ENCODE peak calls at places on chromosome X, in six cellular contexts. U is heart left ventricle, T is cardiac muscle cell, S is MCF 10A, F is transverse colon, M is A673. Q is an unnamed sample.

GRCh38 chrX:80237072-80237471 is 183.2 kb upstream of the TENT5D start:
- DNase-seq in T (no peak), M (peak), F (no peak), U (no peak), S (no peak), Q (no peak)

GRCh38 chrX:53547668-53548067 is 113.5 kb upstream of the HSD17B10 start:
- DNase-seq in U (no peak), S (no peak), F (no peak), T (no peak), M (no peak), Q (no peak)

GRCh38 chrX:145817666-145818521 is at the start of gene SLITRK2:
- DNase-seq in T (peak), S (no peak), U (no peak), M (no peak), F (no peak), Q (no peak)

GRCh38 chrX:55801811-55802210 is 84.3 kb downstream of the RRAGB start:
- DNase-seq in T (no peak), M (no peak), S (no peak), F (peak), U (no peak), Q (no peak)

GRCh38 chrX:35166023-35166422 is 223.4 kb downstream of the FAM47B start:
- DNase-seq in M (no peak), F (no peak), U (no peak), T (no peak), S (no peak), Q (no peak)

GRCh38 chrX:134711135-134711941 is 53.1 kb upstream of the PLAC1 start:
- DNase-seq in T (no peak), S (no peak), F (no peak), U (no peak), M (no peak), Q (no peak)

GRCh38 chrX:107684956-107685385 is 56.7 kb downstream of the PRPS1 start:
- DNase-seq in S (peak), T (peak), M (no peak), U (peak), F (peak), Q (peak)

GRCh38 chrX:45715787-45716186 is 515.1 kb upstream of the DIPK2B start:
- DNase-seq in F (no peak), T (no peak), M (peak), U (no peak), S (no peak), Q (no peak)

GRCh38 chrX:144849141-144849540 is 398.2 kb upstream of the SPANXN1 start:
- DNase-seq in M (no peak), U (no peak), S (peak), T (no peak), F (no peak), Q (no peak)

GRCh38 chrX:41688835-41689234 is at the start of gene GPR34:
- DNase-seq in S (no peak), M (no peak), T (no peak), F (no peak), U (no peak), Q (no peak)

GRCh38 chrX:69317721-69318120 is 152.5 kb upstream of the PJA1 start:
- DNase-seq in T (no peak), U (no peak), M (no peak), F (no peak), S (no peak), Q (no peak)

GRCh38 chrX:111875881-111876280 is at the start of gene TRPC5OS:
- DNase-seq in F (no peak), U (no peak), M (no peak), T (no peak), S (no peak), Q (no peak)

GRCh38 chrX:111881715-111882114 is 5.7 kb downstream of the TRPC5OS start:
- DNase-seq in T (no peak), F (no peak), U (no peak), M (no peak), S (no peak), Q (no peak)

GRCh38 chrX:111877681-111878080 is 1.7 kb downstream of the TRPC5OS start:
- DNase-seq in U (no peak), S (no peak), F (no peak), M (no peak), T (no peak), Q (no peak)

GRCh38 chrX:111876646-111877045 is 665 bp downstream of the TRPC5OS start:
- DNase-seq in U (no peak), T (no peak), S (no peak), F (no peak), M (no peak), Q (no peak)

DNA sequence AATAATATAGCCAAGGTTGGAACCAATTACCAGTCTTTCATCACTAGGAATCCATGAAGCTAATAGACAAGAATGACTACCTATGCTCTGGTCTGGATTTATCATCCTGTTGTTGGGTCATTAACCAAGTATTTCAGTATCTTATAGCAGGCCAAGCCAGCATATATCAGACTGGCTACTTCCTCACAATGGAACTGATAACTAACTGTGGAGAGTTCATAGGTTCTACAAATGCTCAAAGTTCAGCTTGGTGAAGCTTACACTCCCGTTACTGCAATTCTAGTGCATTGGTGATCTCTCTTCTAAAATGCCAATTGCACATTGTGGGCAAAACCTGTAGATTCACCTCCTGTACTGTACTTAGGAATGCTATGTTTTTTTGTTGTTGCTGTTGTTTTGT is 4.8 kb downstream of the TRPC5OS start:
- DNase-seq in F (no peak), M (no peak), T (no peak), U (no peak), S (no peak), Q (no peak)
- TF ChIP-seq CTCF in F (no peak), M (no peak), T (no peak), U (no peak), S (no peak), Q (no peak)

GRCh38 chrX:106621836-106622235 is 10.1 kb downstream of the RADX start:
- DNase-seq in F (no peak), M (no peak), S (no peak), U (no peak), T (no peak), Q (no peak)

GRCh38 chrX:106615041-106615440 is 3.3 kb downstream of the RADX start:
- DNase-seq in U (no peak), F (no peak), S (no peak), T (no peak), M (no peak), Q (no peak)

GRCh38 chrX:106619797-106620196 is 8.0 kb downstream of the RADX start:
- DNase-seq in M (no peak), S (peak), U (no peak), F (no peak), T (peak), Q (peak)
- TF ChIP-seq CTCF in M (peak), S (peak), U (no peak), F (peak), T (peak), Q (no peak)

GRCh38 chrX:9885150-9885549 is 82.0 kb upstream of the CLDN34 start:
- DNase-seq in S (peak), U (peak), F (peak), M (peak), T (peak), Q (peak)

GRCh38 chrX:9884031-9884779 is 83.0 kb upstream of the CLDN34 start:
- DNase-seq in U (no peak), F (no peak), M (no peak), S (no peak), T (no peak), Q (no peak)

GRCh38 chrX:9880912-9881311 is 86.2 kb upstream of the CLDN34 start:
- DNase-seq in F (no peak), U (no peak), M (no peak), S (no peak), T (no peak), Q (no peak)

GRCh38 chrX:9880237-9880636 is 86.9 kb upstream of the CLDN34 start:
- DNase-seq in T (no peak), M (no peak), F (no peak), S (no peak), U (no peak), Q (no peak)

GRCh38 chrX:9882669-9883446 is 84.3 kb upstream of the CLDN34 start:
- DNase-seq in F (no peak), U (no peak), S (no peak), M (peak), T (peak), Q (peak)
- TF ChIP-seq CTCF in F (no peak), U (no peak), S (no peak), M (peak), T (peak), Q (no peak)

GRCh38 chrX:153667281-153667831 is 6.3 kb downstream of the PNCK start:
- DNase-seq in M (no peak), U (no peak), F (no peak), S (no peak), T (no peak), Q (no peak)

GRCh38 chrX:153659268-153659667 is 12.3 kb downstream of the DUSP9 start:
- DNase-seq in S (no peak), M (no peak), T (no peak), U (no peak), F (no peak), Q (no peak)

GRCh38 chrX:153657161-153657560 is 10.2 kb downstream of the DUSP9 start:
- DNase-seq in U (no peak), M (no peak), T (no peak), F (no peak), S (no peak), Q (no peak)

GRCh38 chrX:153665726-153666306 is 7.8 kb downstream of the PNCK start:
- DNase-seq in U (no peak), M (no peak), F (no peak), T (no peak), S (no peak), Q (no peak)

DNA sequence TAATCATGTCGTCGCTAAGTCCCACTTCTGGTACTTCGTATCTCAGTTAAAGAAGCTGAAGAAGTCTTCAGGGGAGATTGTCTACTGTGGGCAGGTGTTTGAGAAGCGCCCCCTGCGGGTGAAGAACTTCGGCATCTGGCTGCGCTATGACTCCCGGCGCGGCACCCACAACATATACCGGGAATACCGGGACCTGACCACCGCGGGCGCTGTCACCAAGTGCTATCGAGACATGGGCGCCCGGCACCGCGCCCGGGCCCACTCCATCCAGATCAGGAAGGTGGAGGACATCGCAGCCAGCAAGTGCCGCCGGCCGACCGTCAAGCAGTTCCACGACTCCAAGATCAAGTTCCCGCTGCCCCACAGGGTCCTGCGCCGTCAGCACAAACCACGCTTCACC is 11.3 kb downstream of the PNCK start:
- DNase-seq in S (peak), M (peak), T (peak), F (peak), U (peak), Q (peak)
- TF ChIP-seq CTCF in S (peak), M (peak), T (peak), F (peak), U (peak), Q (peak)

GRCh38 chrX:87583679-87584078 is 66.1 kb downstream of the KLHL4 start:
- DNase-seq in M (peak), T (peak), U (no peak), F (no peak), S (peak), Q (peak)

GRCh38 chrX:87582453-87582852 is 64.9 kb downstream of the KLHL4 start:
- DNase-seq in T (peak), F (no peak), U (no peak), M (no peak), S (no peak), Q (no peak)

GRCh38 chrX:87580862-87581261 is 63.3 kb downstream of the KLHL4 start:
- DNase-seq in F (no peak), T (no peak), S (no peak), U (no peak), M (no peak), Q (no peak)

DNA sequence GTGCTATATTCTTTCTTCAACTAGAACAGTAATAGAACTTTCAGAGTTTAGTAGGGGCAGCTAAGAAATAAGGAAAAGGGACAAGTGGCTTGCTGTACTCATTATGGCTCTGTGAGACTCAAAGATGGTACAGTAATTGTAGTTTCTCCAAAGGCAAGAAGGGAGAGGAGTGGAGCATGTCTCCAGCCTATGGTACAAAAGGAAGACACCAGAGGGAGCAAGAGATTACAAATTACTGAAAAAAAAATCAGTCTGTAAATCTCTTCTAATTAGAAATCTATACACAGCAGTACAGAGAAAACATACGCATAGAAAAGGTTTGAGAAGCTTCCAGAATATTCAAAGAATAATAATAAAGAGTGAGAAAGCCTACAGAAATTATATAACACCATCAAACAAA is 61.4 kb downstream of the KLHL4 start:
- DNase-seq in F (no peak), T (peak), U (no peak), S (no peak), M (no peak), Q (no peak)
- TF ChIP-seq CTCF in F (no peak), T (peak), U (no peak), S (no peak), M (no peak), Q (no peak)

GRCh38 chrX:102345916-102346315 is 93.9 kb downstream of the NXF2B start:
- DNase-seq in S (peak), U (peak), F (peak), T (peak), M (peak), Q (peak)
- TF ChIP-seq CTCF in S (peak), U (peak), F (peak), T (peak), M (peak), Q (peak)

DNA sequence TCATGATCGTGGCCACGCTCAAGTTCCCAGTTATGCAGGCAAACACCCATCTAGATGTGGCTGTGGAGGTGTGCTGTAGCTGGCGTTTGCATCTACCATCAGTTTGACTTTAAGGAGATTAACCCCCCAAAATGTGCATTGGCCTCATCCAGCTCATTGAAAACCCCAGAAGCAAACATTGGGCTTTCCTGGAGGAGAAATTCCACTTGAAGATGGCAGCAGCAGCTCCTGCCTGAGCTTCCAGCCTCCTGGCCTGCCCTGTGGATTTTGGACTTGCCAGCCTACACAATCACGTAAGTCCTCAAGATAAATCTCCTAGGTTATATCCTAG is 30.2 kb upstream of the SLC25A6 start:
- DNase-seq in U (no peak), T (no peak), M (no peak), F (no peak), S (no peak), Q (no peak)
- TF ChIP-seq CTCF in U (no peak), T (no peak), M (no peak), F (no peak), S (no peak), Q (no peak)

GRCh38 chrX:31318866-31319265 is 247.0 kb upstream of the FTHL17 start:
- DNase-seq in M (no peak), S (no peak), F (no peak), T (no peak), U (no peak), Q (no peak)
- TF ChIP-seq CTCF in M (no peak), S (no peak), F (no peak), T (no peak), U (no peak), Q (no peak)

DNA sequence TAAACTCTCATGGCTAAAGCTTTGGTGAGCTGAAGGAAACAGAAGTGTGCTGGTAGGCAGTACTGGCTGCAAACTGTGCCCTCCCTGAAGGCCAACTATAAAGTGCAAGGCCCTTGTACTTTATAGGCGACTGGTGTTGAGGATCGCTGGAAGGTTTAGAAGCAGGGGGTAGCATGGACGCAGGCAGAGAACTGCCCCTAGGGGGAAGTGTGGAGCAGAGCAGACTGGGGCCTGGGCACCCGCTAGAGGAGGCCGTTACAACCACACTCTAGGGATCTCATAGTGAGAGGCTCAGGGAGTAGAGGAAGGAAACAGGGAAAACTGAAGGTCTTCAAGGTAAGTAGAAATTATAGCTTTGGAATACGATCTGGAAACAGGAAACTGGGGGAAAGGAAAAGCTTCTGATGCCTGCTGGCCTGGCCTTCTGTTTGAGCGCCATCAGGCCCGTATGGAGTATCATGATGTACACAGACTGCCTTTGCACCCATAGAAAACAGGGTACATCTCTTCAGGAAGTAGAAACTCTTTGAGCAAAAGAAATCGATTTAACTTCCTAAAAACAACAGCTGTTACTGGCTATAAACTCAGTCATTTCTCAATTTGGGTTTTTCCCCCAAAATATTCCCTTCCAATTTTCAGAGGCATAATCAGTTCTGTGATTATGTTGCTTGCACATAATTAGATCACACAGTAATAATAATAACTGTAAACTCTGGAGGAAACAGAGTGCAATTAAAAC is 23.9 kb upstream of the TMSB4X start:
- DNase-seq in F (peak), U (peak), T (peak), S (peak), M (peak), Q (peak)
- TF ChIP-seq CTCF in F (peak), U (no peak), T (peak), S (peak), M (peak), Q (no peak)

DNA sequence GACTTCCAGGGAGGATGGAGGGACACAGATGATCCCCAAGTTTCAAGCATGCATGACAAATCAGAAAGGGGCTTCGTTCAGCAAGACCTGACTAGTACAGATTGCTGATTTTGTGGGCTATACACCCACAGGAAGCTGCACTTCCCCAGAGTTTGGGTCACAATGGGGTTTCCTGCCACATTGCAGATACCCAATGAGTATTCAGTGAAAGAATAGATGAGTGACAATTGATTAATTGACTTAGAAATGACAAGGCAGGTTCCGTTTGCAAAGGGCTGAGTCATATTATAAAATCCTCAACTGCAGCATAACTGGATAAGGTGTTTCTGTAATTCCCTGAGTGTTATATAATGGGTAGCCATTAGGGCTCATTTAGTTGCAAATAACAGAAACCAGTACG is 146.6 kb upstream of the TBL1X start:
- DNase-seq in T (no peak), U (no peak), M (no peak), F (no peak), S (no peak), Q (no peak)
- TF ChIP-seq CTCF in T (no peak), U (no peak), M (no peak), F (no peak), S (no peak), Q (no peak)